ENCODE peak calls at places on chromosomes 13 and 19, in ten cellular contexts. Z is lung, R is GM12865, S is upper lobe of right lung, K is cardiac fibroblast, F is tibial nerve, G is heart right ventricle, W is gastrocnemius medialis, Q is dorsolateral prefrontal cortex, M is neural progenitor cell. Y is an unnamed sample.

GRCh38 chr19:37991841-37992248 is 84.8 kb downstream of the SIPA1L3 start:
- DNase-seq in Z (no peak), R (no peak), S (peak; percentile 59), K (no peak), F (no peak), G (no peak), W (no peak), Q (no peak), M (no peak), Y (no peak)

GRCh38 chr19:54554006-54554405 is 19.6 kb upstream of the LILRA2 start:
- DNase-seq in Z (no peak), R (no peak), S (peak; percentile 21), K (no peak), F (no peak), G (no peak), W (no peak), Q (no peak), M (no peak), Y (no peak)

GRCh38 chr13:97798171-97798821 is 155.2 kb upstream of the IPO5 start:
- DNase-seq in Z (no peak), R (no peak), S (no peak), K (no peak), F (no peak), G (no peak), W (no peak), Q (no peak), M (no peak), Y (no peak)

GRCh38 chr19:16338470-16339360 is 14.1 kb downstream of the KLF2 start:
- DNase-seq in Z (no peak), R (peak; percentile 89), S (peak; percentile 76), K (peak; percentile 88), F (no peak), G (no peak), W (no peak), Q (no peak), M (no peak), Y (peak; percentile 92)

GRCh38 chr13:113864303-113864890 is 521 bp upstream of the GAS6 start:
- DNase-seq in Z (no peak), R (no peak), S (no peak), K (peak; percentile 18), F (no peak), G (no peak), W (no peak), Q (peak; percentile 26), M (no peak), Y (no peak)

GRCh38 chr19:13225085-13225484 is 74.9 kb downstream of the IER2 start:
- DNase-seq in Z (no peak), R (no peak), S (no peak), K (no peak), F (no peak), G (no peak), W (no peak), Q (no peak), M (no peak), Y (no peak)

GRCh38 chr19:54188224-54188871 is 1.0 kb downstream of the MBOAT7 start:
- DNase-seq in Z (peak; percentile 47), R (no peak), S (peak; percentile 60), K (peak; percentile 47), F (no peak), G (no peak), W (no peak), Q (no peak), M (peak; percentile 53), Y (no peak)

GRCh38 chr19:22545751-22546150 is 88.4 kb upstream of the ZNF492 start:
- DNase-seq in Z (no peak), R (peak; percentile 12), S (no peak), K (peak; percentile 29), F (no peak), G (peak; percentile 30), W (no peak), Q (no peak), M (peak; percentile 7), Y (no peak)

GRCh38 chr13:94620286-94620896 is 18.7 kb downstream of the GPR180 start:
- DNase-seq in Z (no peak), R (peak; percentile 59), S (no peak), K (peak; percentile 56), F (no peak), G (no peak), W (no peak), Q (no peak), M (peak; percentile 70), Y (no peak)

GRCh38 chr19:50607874-50608785 is 31.6 kb downstream of the SYT3 start:
- DNase-seq in Z (peak; percentile 82), R (peak; percentile 75), S (peak; percentile 94), K (peak; percentile 74), F (no peak), G (peak; percentile 54), W (no peak), Q (peak; percentile 98), M (peak; percentile 97), Y (no peak)

GRCh38 chr13:48478401-48478800 is 54.5 kb downstream of the RCBTB2 start:
- DNase-seq in Z (no peak), R (no peak), S (no peak), K (peak; percentile 50), F (no peak), G (no peak), W (no peak), Q (no peak), M (no peak), Y (no peak)

GRCh38 chr13:46735425-46735824 is 61.5 kb downstream of the ESD start:
- DNase-seq in Z (no peak), R (no peak), S (no peak), K (no peak), F (no peak), G (no peak), W (no peak), Q (no peak), M (no peak), Y (no peak)

DNA sequence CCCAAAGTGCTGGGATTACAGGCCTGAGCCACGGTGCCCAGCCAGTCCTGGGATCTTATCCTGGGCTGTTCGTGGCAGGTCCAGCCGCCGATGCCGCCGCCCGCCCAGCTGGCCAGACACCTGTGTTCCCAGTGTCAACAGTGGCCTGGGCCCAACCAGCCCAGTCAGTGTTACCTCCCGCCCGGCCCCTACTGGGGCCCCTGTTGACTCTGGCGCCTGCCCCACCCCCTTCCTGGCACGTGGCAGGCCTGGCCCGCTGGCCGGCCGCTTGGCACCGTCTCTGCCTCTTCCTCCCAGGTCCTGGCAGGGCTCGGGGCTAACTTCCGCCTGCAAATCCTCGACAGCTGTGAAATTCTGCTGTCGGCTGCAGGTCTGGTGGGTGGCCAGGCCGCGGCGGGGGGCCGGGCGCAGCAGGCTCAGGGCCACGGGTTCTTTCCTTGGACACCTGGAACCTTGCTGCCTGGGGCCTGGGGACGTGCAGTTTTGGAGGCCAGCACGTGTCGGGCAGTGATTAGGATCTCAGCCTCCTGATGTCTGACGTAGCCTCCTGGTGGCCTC is 9.1 kb downstream of the ARID3A start:
- DNase-seq in Z (peak; percentile 91), R (no peak), S (peak; percentile 97), K (peak; percentile 64), F (peak; percentile 58), G (peak; percentile 85), W (peak; percentile 87), Q (no peak), M (no peak), Y (no peak)
- TF ChIP-seq CTCF in Z (no peak), R (no peak), S (no peak), K (peak; percentile 1), F (no peak), G (no peak), W (no peak), Q (no peak), M (no peak), Y (peak; percentile 6)

DNA sequence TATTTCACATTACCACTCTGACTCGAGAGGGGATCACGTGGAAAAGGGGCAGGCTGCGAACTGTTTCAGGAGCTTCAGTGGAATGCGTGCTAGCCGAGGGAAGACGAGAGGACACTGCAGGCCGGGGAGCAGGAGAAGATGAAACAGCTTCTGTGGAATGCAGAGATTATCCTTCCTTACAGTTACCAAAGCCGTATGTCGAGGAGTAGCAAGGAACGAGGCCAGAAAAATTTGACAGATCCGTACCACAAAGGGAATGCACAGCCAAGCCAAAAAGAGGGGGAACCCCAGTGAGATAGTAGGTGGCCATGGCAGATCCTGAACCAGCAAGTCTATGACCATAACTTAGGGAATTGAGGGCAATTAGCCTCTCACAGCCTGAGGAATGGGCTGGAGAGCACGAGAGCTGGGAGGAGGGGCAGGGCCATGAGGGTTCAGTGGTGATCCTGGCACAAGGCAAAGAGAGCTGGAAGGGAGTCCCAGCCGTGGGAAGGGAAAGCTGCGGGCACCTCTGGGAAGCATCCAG is 5.3 kb downstream of the COL4A1 start:
- DNase-seq in Z (no peak), R (no peak), S (no peak), K (peak; percentile 85), F (no peak), G (no peak), W (no peak), Q (no peak), M (peak; percentile 46), Y (no peak)
- H3K4me3 ChIP-seq in Z (no peak overlapping the region), R (no peak overlapping the region), S (no peak overlapping the region), K (no peak overlapping the region), F (no peak overlapping the region), G (no peak overlapping the region), W (peak overlapping the region; percentile 18), Q (no peak overlapping the region), M (no peak overlapping the region), Y (no peak overlapping the region)

DNA sequence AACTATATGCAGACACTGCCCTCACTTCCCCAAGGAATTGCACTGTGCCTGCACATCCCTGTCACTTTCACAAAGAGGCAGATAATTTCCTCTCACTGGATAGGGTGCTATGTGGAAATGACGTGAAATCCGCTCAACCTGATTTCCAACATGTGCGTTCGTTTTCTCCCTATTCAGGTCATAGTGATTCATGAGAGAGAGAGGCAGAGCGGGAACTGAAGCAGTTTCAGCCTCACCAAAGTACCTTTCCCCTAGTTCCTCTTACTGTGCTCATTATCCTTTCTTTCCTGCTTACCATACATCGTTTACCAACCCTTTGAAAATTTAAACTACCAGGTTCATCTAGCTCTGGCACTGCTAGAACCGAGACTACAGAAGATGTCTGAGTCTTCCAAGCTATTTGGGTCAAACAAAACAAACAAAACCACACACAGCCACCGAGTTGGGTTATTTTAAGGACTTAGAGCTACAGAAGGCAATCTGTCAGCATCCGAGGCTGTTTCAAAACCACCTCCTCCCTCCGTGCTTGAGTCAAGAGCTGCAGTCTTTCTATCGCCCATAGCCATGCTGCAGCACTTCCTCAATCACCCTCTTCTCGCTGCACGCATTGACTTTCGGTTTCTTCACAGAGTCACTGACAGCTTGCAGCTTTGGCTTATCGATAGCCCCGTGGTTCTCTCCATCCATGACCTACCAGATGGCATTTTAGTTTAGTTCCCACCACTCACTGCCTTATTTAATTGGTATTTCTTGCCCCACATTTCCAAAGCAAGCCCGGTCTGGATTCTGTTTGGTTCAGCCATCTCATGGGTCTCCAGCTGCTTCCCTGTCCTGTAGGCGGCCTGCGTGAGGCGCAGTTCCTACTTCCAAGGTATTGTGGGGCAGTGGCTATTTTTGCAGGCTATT is 1395.8 kb downstream of the EFNB2 start:
- DNase-seq in Z (peak; percentile 40), R (peak; percentile 95), S (peak; percentile 78), K (peak; percentile 50), F (no peak), G (peak; percentile 19), W (peak; percentile 11), Q (peak; percentile 55), M (no peak), Y (no peak)
- TF ChIP-seq CTCF in Z (no peak), R (peak; percentile 52), S (peak; percentile 42), K (peak; percentile 51), F (no peak), G (no peak), W (no peak), Q (peak; percentile 16), M (no peak), Y (no peak)

GRCh38 chr13:19586904-19587634 is 25.7 kb upstream of the TPTE2 start:
- DNase-seq in Z (peak; percentile 31), R (peak; percentile 96), S (peak; percentile 68), K (peak; percentile 7), F (no peak), G (no peak), W (no peak), Q (no peak), M (no peak), Y (no peak)
- H3K4me3 ChIP-seq in Z (no peak overlapping the region), R (peak overlapping the region; percentile 90), S (peak overlapping the region; percentile 25), K (no peak overlapping the region), F (no peak overlapping the region), G (no peak overlapping the region), W (peak overlapping the region; percentile 17), Q (no peak overlapping the region), M (no peak overlapping the region), Y (no peak overlapping the region)

GRCh38 chr19:39339636-39340035 is 2.6 kb upstream of the SAMD4B start:
- DNase-seq in Z (no peak), R (no peak), S (no peak), K (no peak), F (no peak), G (no peak), W (no peak), Q (no peak), M (no peak), Y (no peak)
- TF ChIP-seq CTCF in Z (no peak), R (no peak), S (no peak), K (no peak), F (no peak), G (no peak), W (no peak), Q (no peak), M (no peak), Y (no peak)

Y was measured in astrocyte of the cerebellum.